ENCODE peak calls at places on chromosomes 12 and 14, in four cellular contexts. Q is fibroblast of pulmonary artery, A is WERI-Rb-1, B is tibial artery. G is an unnamed sample.

GRCh38 chr12:6384499-6385436 is 806 bp downstream of the LTBR start:
- DNase-seq in B (no peak), A (no peak), Q (no peak), G (no peak)

GRCh38 chr12:53051058-53051880 is 1.4 kb downstream of the TNS2 start:
- DNase-seq in A (peak; percentile 46), Q (peak; percentile 81), B (peak; percentile 96), G (no peak)

GRCh38 chr12:65274873-65275272 is 3.6 kb upstream of the MSRB3 start:
- DNase-seq in A (no peak), B (no peak), Q (no peak), G (no peak)

GRCh38 chr12:13095266-13095995 is 8.0 kb downstream of the GSG1 start:
- DNase-seq in Q (no peak), B (no peak), A (peak; percentile 85), G (no peak)

GRCh38 chr14:65846469-65846868 is 433.9 kb downstream of the FUT8 start:
- DNase-seq in A (no peak), Q (no peak), B (no peak), G (no peak)

GRCh38 chr12:77251799-77252198 is 186.4 kb upstream of the E2F7 start:
- DNase-seq in Q (no peak), B (no peak), A (no peak), G (no peak)

GRCh38 chr12:55725556-55725955 is 3.3 kb downstream of the CD63 start:
- DNase-seq in A (no peak), Q (no peak), B (no peak), G (no peak)

GRCh38 chr14:45891417-45892080 is 638.5 kb upstream of the MIS18BP1 start:
- DNase-seq in A (no peak), Q (no peak), B (no peak), G (peak; percentile 52)

GRCh38 chr12:97778111-97778510 is 315.5 kb downstream of the RMST start:
- DNase-seq in B (no peak), A (no peak), Q (no peak), G (no peak)

GRCh38 chr14:96195441-96196081 is 9.1 kb upstream of the BDKRB2 start:
- DNase-seq in A (no peak), B (no peak), Q (no peak), G (no peak)

GRCh38 chr12:57549909-57550627 is at the start of gene KIF5A:
- DNase-seq in A (peak; percentile 69), Q (no peak), B (peak; percentile 67), G (peak; percentile 42)

DNA sequence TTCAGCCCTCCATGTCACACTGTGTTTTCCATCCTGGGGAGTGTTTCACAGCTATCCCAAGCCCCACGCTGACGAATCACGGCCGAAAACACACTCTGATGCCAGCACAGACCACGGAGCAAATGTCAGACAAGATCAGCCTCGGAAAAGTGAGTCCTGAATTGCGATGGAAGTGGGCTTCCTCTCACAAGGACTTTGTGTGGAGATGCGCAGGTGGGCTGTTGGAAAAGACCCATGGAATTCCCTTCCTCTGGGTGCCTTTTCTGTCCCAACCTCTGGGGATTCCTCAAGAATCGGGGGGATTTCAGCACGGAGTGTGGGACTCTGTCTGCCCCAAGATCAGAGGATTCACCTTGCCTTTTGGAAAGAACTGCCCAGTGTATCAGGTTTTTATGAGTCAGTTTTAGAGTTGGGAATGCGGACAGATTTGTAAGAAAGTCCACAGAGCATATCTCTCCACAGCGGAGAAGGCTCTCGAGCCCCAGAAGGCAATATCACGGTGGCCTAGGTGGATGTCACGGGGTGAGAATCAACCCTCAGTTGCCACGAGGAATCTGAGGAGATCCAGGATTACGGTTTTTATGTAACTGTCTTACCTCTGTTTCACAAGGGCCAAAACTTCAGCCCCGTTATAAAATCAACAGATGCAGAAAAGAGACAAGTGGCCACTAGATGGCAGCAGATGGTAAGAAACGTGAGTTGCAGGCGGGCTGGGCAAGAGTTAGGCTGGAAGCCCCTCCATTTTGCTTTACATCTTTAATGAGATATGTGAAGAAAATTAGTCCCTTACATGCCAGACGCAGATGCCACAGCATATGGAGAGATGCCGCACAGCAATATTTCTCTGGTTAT is 201.9 kb downstream of the DAD1 start:
- DNase-seq in B (no peak), A (peak; percentile 64), Q (peak; percentile 87), G (peak; percentile 45)
- TF ChIP-seq CTCF in B (peak; percentile 75), A (peak; percentile 72), Q (peak; percentile 75), G (peak; percentile 93)

GRCh38 chr12:110278137-110278536 is 2.9 kb upstream of the ATP2A2 start:
- DNase-seq in A (no peak), B (no peak), Q (no peak), G (no peak)

GRCh38 chr12:110279561-110279960 is 1.5 kb upstream of the ATP2A2 start:
- DNase-seq in B (no peak), A (no peak), Q (no peak), G (no peak)

GRCh38 chr12:110281549-110282342 is 699 bp downstream of the ATP2A2 start:
- DNase-seq in A (peak; percentile 40), B (peak; percentile 76), Q (peak; percentile 49), G (peak; percentile 44)

GRCh38 chr12:110280784-110281548 is at the start of gene ATP2A2:
- DNase-seq in Q (peak; percentile 88), A (peak; percentile 89), B (peak; percentile 94), G (peak; percentile 89)

DNA sequence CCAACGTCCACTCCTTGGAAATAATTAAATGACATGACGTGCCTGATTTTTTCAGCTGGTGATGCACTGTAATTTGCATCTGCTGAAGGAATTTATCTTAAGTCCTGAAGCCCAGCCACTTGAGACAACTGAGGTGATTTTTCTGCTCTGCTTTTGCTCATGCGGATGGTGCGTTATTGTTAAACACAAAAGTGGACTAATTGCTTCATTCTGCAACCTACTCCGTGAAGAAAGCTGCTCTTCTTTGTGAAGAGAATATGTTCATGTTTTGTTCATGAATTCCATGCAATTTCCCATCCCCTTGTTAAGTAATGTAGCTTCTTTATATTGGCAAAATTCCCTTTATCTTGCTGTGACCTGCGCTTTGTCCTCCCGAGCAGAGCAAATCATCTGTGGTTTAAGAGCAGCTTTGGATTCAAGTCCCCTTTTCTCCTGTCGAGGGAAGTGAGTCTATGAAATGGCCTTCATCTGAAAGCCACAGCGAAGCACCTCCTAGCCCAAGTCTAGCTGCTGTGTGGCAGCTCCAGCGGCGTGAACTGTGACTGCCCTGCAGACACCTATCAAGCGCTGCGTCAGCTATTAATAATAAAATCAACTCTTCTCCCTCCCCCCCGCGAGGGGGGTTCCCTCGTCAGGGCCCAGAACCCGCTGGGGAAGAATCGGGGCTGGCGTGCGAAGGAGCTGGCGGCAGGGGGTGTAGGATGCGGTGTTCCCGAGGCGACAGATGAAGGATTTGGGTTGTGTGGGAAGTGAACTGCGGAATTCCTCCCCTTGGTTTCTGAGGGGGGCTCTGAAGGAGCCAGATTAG is 867 bp upstream of the ATP2A2 start:
- DNase-seq in A (no peak), Q (peak; percentile 34), B (peak; percentile 76), G (peak; percentile 25)
- TF ChIP-seq CTCF in A (no peak), Q (no peak), B (no peak), G (no peak)

GRCh38 chr12:67269632-67270578 is 747 bp downstream of the CAND1 start:
- DNase-seq in B (peak; percentile 79), Q (no peak), A (peak; percentile 64), G (no peak)
- TF ChIP-seq CTCF in B (peak; percentile 7), Q (no peak), A (no peak), G (no peak)

GRCh38 chr12:1791104-1791927 is 29.0 kb upstream of the LRTM2 start:
- DNase-seq in B (peak; percentile 75), Q (peak; percentile 80), A (peak; percentile 56), G (no peak)
- TF ChIP-seq CTCF in B (peak; percentile 81), Q (peak; percentile 86), A (peak; percentile 69), G (peak; percentile 70)

DNA sequence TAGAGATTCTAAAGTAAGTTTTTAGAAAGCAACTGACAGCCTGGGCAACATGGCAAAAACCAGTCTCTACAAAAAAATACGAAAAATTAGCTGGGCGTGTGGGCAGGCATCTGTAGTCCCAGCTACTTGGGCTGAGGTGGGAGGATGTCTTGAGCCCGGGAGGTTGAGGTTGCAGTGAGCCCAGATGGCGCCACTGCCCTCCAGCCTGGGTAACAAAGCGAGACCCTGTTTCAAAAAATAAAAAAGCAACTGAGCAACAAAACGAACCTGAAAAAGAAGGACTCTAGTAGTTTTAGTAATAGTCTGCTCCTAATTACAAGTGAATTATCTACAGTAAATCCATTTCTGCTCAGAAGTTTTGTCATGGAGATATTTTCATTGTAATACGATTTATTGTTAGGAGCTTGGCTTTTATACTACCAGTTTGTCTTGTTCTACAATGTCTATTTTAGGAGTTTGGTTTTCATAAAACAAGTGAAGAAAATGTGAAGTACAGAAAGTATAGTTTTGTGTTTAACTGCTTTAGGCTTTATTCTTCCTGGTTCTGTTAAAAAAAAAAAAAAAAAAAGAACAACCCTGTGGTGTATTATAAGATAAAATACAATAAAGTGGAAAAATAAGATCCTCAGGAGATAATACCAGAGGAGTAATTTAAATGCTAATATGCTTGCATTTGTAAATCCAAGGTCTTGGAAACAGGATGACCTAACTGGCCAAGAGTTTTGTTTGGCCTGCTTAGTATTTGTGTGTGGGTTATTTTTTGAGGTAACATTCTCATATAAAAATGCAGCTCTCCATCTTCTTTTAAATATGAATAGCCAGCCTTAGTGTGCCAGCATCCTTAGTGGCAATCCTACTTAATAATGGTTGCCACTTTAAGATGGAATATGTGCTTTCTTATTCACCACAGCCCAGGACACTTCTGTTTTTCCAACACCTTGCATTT is 2.8 kb downstream of the TMX1 start:
- DNase-seq in B (no peak), A (no peak), Q (no peak), G (no peak)
- TF ChIP-seq CTCF in B (no peak), A (no peak), Q (no peak), G (no peak)

GRCh38 chr12:92737855-92738850 is 35.4 kb downstream of the PLEKHG7 start:
- DNase-seq in B (no peak), A (no peak), Q (no peak), G (no peak)

GRCh38 chr12:92739099-92739498 is 36.3 kb downstream of the PLEKHG7 start:
- DNase-seq in Q (peak; percentile 29), A (no peak), B (no peak), G (no peak)

GRCh38 chr12:92736605-92737004 is 33.8 kb downstream of the PLEKHG7 start:
- DNase-seq in Q (no peak), A (no peak), B (no peak), G (no peak)

GRCh38 chr12:92730758-92731157 is 28.0 kb downstream of the PLEKHG7 start:
- DNase-seq in Q (no peak), A (no peak), B (no peak), G (no peak)

GRCh38 chr12:92735131-92735721 is 32.4 kb downstream of the PLEKHG7 start:
- DNase-seq in A (no peak), Q (peak; percentile 97), B (no peak), G (no peak)
- TF ChIP-seq CTCF in A (no peak), Q (peak; percentile 21), B (no peak), G (no peak)

G was measured in mesothelial cell of epicardium.